ENCODE peak calls at places on chromosomes 12 and 14, in nine cellular contexts. U, D, K, R, S, J, H, M and L are unnamed samples. For H3K4me1, the result is how much of the 10 kb centered on the place peaks cover.

GRCh38 chr14:94110552-94111181 is at the start of gene IFI27:
- DNase-seq in U (peak), D (no peak), K (no peak), R (peak), S (peak), J (peak), H (peak), M (peak), L (no peak)

GRCh38 chr12:19852100-19852855 is 413.0 kb downstream of the AEBP2 start:
- DNase-seq in U (no peak), D (no peak), K (no peak), R (no peak), S (no peak), J (no peak), H (no peak), M (no peak), L (no peak)

GRCh38 chr12:24851816-24852337 is 97.0 kb downstream of the BCAT1 start:
- DNase-seq in U (no peak), D (peak), K (no peak), R (no peak), S (no peak), J (no peak), H (no peak), M (no peak), L (no peak)

GRCh38 chr12:100656806-100657205 is 83.3 kb downstream of the GAS2L3 start:
- DNase-seq in U (no peak), D (peak), K (no peak), R (no peak), S (no peak), J (no peak), H (no peak), M (no peak), L (no peak)

GRCh38 chr12:58459191-58459590 is 461.1 kb downstream of the LRIG3 start:
- DNase-seq in U (no peak), D (no peak), K (no peak), R (no peak), S (no peak), J (peak), H (no peak), M (no peak), L (no peak)

GRCh38 chr12:103851127-103851526 is 10.1 kb upstream of the NT5DC3 start:
- DNase-seq in U (no peak), D (no peak), K (no peak), R (no peak), S (peak), J (peak), H (no peak), M (no peak), L (no peak)

GRCh38 chr12:123744836-123745235 is 17.3 kb upstream of the DNAH10 start:
- DNase-seq in U (no peak), D (peak), K (peak), R (peak), S (no peak), J (peak), H (no peak), M (peak), L (no peak)

GRCh38 chr12:113235976-113236375 is 14.7 kb downstream of the TPCN1 start:
- DNase-seq in U (no peak), D (no peak), K (no peak), R (no peak), S (no peak), J (no peak), H (no peak), M (peak), L (no peak)

GRCh38 chr14:99724196-99724891 is 40.2 kb downstream of the CYP46A1 start:
- DNase-seq in U (no peak), D (no peak), K (no peak), R (peak), S (no peak), J (peak), H (peak), M (no peak), L (no peak)

GRCh38 chr14:34246206-34246605 is 215.8 kb downstream of the SPTSSA start:
- DNase-seq in U (no peak), D (no peak), K (no peak), R (no peak), S (no peak), J (no peak), H (no peak), M (no peak), L (no peak)

GRCh38 chr12:131555197-131555820 is 155.6 kb upstream of the SFSWAP start:
- DNase-seq in U (no peak), D (no peak), K (no peak), R (no peak), S (no peak), J (no peak), H (no peak), M (no peak), L (no peak)

GRCh38 chr12:96020314-96021003 is 14.9 kb downstream of the LTA4H start:
- DNase-seq in U (no peak), D (no peak), K (no peak), R (no peak), S (no peak), J (no peak), H (no peak), M (no peak), L (no peak)

GRCh38 chr14:58488550-58488949 is 61.0 kb downstream of the KIAA0586 start:
- DNase-seq in U (no peak), D (peak), K (no peak), R (no peak), S (peak), J (peak), H (no peak), M (no peak), L (no peak)

GRCh38 chr12:116164976-116165425 is 112.5 kb downstream of the MED13L start:
- DNase-seq in U (no peak), D (no peak), K (peak), R (no peak), S (peak), J (peak), H (no peak), M (no peak), L (no peak)

GRCh38 chr12:62703011-62703380 is 232.0 kb downstream of the PPM1H start:
- DNase-seq in U (no peak), D (peak), K (no peak), R (no peak), S (peak), J (peak), H (no peak), M (no peak), L (no peak)

GRCh38 chr14:99259327-99259726 is 12.7 kb downstream of the BCL11B start:
- DNase-seq in U (no peak), D (no peak), K (no peak), R (no peak), S (no peak), J (no peak), H (no peak), M (no peak), L (no peak)

GRCh38 chr14:94058128-94058673 is 22.8 kb downstream of the DDX24 start:
- DNase-seq in U (peak), D (no peak), K (no peak), R (no peak), S (peak), J (no peak), H (no peak), M (no peak), L (no peak)

GRCh38 chr14:69268763-69269162 is 8.8 kb downstream of the GALNT16 start:
- DNase-seq in U (no peak), D (no peak), K (no peak), R (no peak), S (peak), J (peak), H (no peak), M (no peak), L (no peak)

GRCh38 chr14:74610866-74611671 is 968 bp downstream of the LTBP2 start:
- DNase-seq in U (no peak), D (peak), K (no peak), R (peak), S (no peak), J (peak), H (no peak), M (no peak), L (no peak)

GRCh38 chr12:20314325-20314724 is 54.0 kb upstream of the PDE3A start:
- DNase-seq in U (no peak), D (no peak), K (no peak), R (no peak), S (peak), J (peak), H (no peak), M (no peak), L (no peak)

GRCh38 chr12:89789862-89790261 is 81.2 kb upstream of the ATP2B1 start:
- DNase-seq in U (no peak), D (no peak), K (no peak), R (no peak), S (no peak), J (peak), H (no peak), M (no peak), L (no peak)

GRCh38 chr12:48615681-48616080 is 45.8 kb upstream of the LALBA start:
- DNase-seq in U (no peak), D (no peak), K (no peak), R (no peak), S (no peak), J (peak), H (no peak), M (no peak), L (no peak)

GRCh38 chr14:105207460-105207901 is 26.4 kb upstream of the NUDT14 start:
- DNase-seq in U (no peak), D (peak), K (peak), R (no peak), S (no peak), J (no peak), H (no peak), M (no peak), L (no peak)

GRCh38 chr14:33335366-33335765 is 396.7 kb downstream of the NPAS3 start:
- DNase-seq in U (no peak), D (no peak), K (no peak), R (no peak), S (peak), J (peak), H (no peak), M (no peak), L (no peak)

GRCh38 chr12:92624236-92624635 is 78.6 kb upstream of the PLEKHG7 start:
- DNase-seq in U (no peak), D (no peak), K (peak), R (no peak), S (peak), J (peak), H (no peak), M (no peak), L (no peak)

GRCh38 chr14:50675597-50675996 is 7.5 kb upstream of the SAV1 start:
- DNase-seq in U (no peak), D (no peak), K (peak), R (no peak), S (peak), J (no peak), H (no peak), M (no peak), L (no peak)

GRCh38 chr12:34395056-34396005 is 373.0 kb downstream of the ALG10 start:
- DNase-seq in U (peak), D (no peak), K (no peak), R (peak), S (no peak), J (no peak), H (peak), M (peak), L (peak)

GRCh38 chr14:95980402-95980801 is 58.8 kb upstream of the C14orf132 start:
- DNase-seq in U (no peak), D (no peak), K (no peak), R (no peak), S (no peak), J (no peak), H (no peak), M (no peak), L (no peak)

GRCh38 chr12:76915381-76916169 is 36.8 kb upstream of the CSRP2 start:
- DNase-seq in U (no peak), D (no peak), K (no peak), R (no peak), S (no peak), J (peak), H (no peak), M (no peak), L (no peak)

GRCh38 chr14:70685480-70686197 is 43.9 kb downstream of the TTC9 start:
- DNase-seq in U (no peak), D (no peak), K (no peak), R (peak), S (peak), J (no peak), H (no peak), M (no peak), L (no peak)

GRCh38 chr12:71456316-71456715 is 16.7 kb downstream of the LGR5 start:
- DNase-seq in U (no peak), D (peak), K (no peak), R (no peak), S (no peak), J (no peak), H (no peak), M (no peak), L (no peak)
- H3K4me1 ChIP-seq in U (under half), D (under half), K (under half), R (under half), S (under half), J (under half), H (under half), M (under half), L (under half)

DNA sequence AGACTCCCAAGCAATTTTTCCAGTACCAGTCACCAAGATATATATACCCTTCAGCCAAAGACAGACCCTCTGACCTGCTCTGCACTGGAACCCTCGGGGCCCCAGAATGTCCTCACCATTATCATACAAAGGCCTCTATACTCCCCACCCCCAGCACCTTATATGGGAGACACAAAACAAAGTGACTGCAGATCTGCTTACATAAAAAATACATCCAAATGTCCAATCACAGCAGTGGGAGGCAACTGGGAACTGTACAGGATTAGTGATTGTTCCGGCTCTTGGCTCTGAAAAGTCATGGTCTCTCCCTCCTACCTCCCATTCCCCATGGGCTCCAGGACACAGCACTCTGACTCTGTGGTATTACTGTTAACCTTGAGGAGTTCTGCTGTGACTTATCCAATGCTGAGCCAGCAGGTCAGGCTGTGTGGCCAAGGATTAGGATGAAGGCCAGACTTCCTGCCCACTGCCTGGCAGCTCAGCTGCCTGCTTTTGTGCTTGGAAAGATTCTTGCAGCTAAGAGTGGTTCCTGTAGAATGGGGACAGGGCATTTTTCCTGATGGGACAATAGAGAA is 13.7 kb downstream of the OXA1L start:
- DNase-seq in U (no peak), D (peak), K (no peak), R (no peak), S (peak), J (peak), H (no peak), M (no peak), L (no peak)
- H3K27ac ChIP-seq in U (no peak), D (peak), K (no peak), R (no peak), S (no peak), J (peak), H (no peak), M (no peak), L (no peak)

GRCh38 chr14:63852271-63852816 is 460 bp upstream of the SYNE2 start:
- DNase-seq in U (no peak), D (no peak), K (peak), R (no peak), S (peak), J (peak), H (no peak), M (no peak), L (no peak)

GRCh38 chr14:63855272-63855671 is 2.5 kb downstream of the SYNE2 start:
- DNase-seq in U (no peak), D (no peak), K (no peak), R (no peak), S (no peak), J (no peak), H (no peak), M (no peak), L (no peak)

GRCh38 chr14:63853831-63854293 is 1.1 kb downstream of the SYNE2 start:
- DNase-seq in U (peak), D (peak), K (peak), R (no peak), S (peak), J (peak), H (peak), M (peak), L (peak)

GRCh38 chr14:63854330-63854729 is 1.5 kb downstream of the SYNE2 start:
- DNase-seq in U (no peak), D (no peak), K (no peak), R (no peak), S (no peak), J (no peak), H (no peak), M (no peak), L (no peak)

GRCh38 chr14:63852817-63853730 is at the start of gene SYNE2:
- DNase-seq in U (peak), D (peak), K (peak), R (peak), S (peak), J (peak), H (peak), M (peak), L (peak)
- TF ChIP-seq CTCF in U (no peak), D (no peak), K (peak), R (peak), S (no peak), J (no peak), H (peak), M (peak), L (peak)

GRCh38 chr12:4278582-4278939 is 5.0 kb downstream of the CCND2 start:
- DNase-seq in U (peak), D (no peak), K (no peak), R (no peak), S (no peak), J (no peak), H (no peak), M (peak), L (peak)
- H3K4me1 ChIP-seq in U (under half), D (under half), K (under half), R (under half), S (under half), J (under half), H (under half), M (half or more), L (under half)

GRCh38 chr14:102451064-102451352 is 58.6 kb downstream of the ANKRD9 start:
- DNase-seq in U (no peak), D (no peak), K (no peak), R (no peak), S (no peak), J (no peak), H (no peak), M (peak), L (no peak)
- H3K27ac ChIP-seq in U (no peak), D (no peak), K (no peak), R (no peak), S (no peak), J (no peak), H (no peak), M (no peak), L (peak)